ENCODE peak calls at places on chromosome 7, in nine cellular contexts. H, Y, G, K, T, P, C, O and D are unnamed samples.

GRCh38 chr7:41449694-41450093 is 253.2 kb downstream of the INHBA start:
- DNase-seq in H (no peak), K (no peak), T (no peak), G (no peak), C (no peak), O (no peak), P (no peak), Y (no peak), D (no peak)

GRCh38 chr7:73682745-73683055 is 553 bp downstream of the DNAJC30 start:
- DNase-seq in C (no peak), P (no peak), O (no peak), G (no peak), Y (peak), K (no peak), T (no peak), H (no peak), D (no peak)

GRCh38 chr7:55185941-55186609 is 167.3 kb downstream of the EGFR start:
- DNase-seq in H (peak), K (no peak), G (peak), C (no peak), Y (no peak), T (peak), O (peak), P (peak), D (no peak)

GRCh38 chr7:44921607-44922350 is 36.4 kb upstream of the PURB start:
- DNase-seq in H (peak), C (peak), T (peak), Y (peak), G (peak), P (peak), O (peak), K (peak), D (peak)

GRCh38 chr7:96187735-96188622 is 133.9 kb downstream of the SLC25A13 start:
- DNase-seq in G (no peak), C (no peak), O (no peak), K (no peak), P (no peak), H (peak), Y (no peak), T (no peak), D (no peak)

GRCh38 chr7:115293628-115294236 is 371.8 kb downstream of the MDFIC start:
- DNase-seq in O (no peak), T (peak), H (no peak), Y (no peak), K (no peak), C (no peak), G (no peak), P (no peak), D (no peak)

GRCh38 chr7:114062810-114063209 is 144.0 kb upstream of the PPP1R3A start:
- DNase-seq in G (no peak), Y (no peak), H (no peak), T (peak), K (no peak), O (no peak), P (no peak), C (no peak), D (no peak)

GRCh38 chr7:135480966-135481599 is 28.8 kb downstream of the CNOT4 start:
- DNase-seq in O (no peak), Y (no peak), P (no peak), C (no peak), H (no peak), K (no peak), G (peak), T (no peak), D (no peak)

DNA sequence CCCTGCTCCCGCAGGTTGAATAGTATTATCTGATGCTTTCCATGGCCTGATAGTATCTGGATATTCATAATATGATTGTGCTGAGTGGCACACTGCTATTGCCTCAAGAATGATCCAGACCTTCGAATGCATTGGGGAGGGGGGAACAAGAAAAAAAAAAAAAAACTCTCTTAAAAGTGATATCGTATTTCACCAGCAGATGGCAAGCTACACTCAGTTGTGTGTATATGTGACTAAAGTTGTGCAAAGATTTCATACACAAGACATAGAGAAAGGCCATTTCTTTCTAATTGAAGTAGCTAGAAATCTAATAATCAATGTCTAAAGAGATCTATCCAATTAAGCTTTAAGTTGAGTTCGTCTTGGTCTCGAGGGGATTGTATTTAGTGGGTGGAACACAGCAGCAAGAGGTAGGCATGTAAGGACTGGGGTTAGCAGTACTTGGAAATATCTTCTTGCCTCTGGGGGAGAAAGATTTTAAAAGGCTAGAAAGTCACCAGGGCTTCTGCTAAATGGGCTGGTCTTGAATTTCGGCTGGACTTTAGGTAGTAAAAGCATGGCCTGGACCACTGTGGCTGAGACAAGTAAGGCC is 15.3 kb downstream of the SFRP4 start:
- DNase-seq in P (peak), K (no peak), T (peak), G (peak), H (peak), O (no peak), C (no peak), Y (peak), D (no peak)
- TF ChIP-seq CTCF in P (peak), K (peak), T (peak), G (peak), H (peak), O (peak), C (peak), Y (peak), D (no peak)

GRCh38 chr7:26399309-26399610 is 107.6 kb downstream of the SNX10 start:
- DNase-seq in O (no peak), K (no peak), Y (peak), P (peak), H (peak), T (no peak), G (peak), C (no peak), D (no peak)
- TF ChIP-seq CTCF in O (no peak), K (no peak), Y (peak), P (peak), H (peak), T (no peak), G (peak), C (no peak), D (no peak)

GRCh38 chr7:1555046-1555812 is 776 bp downstream of the TMEM184A start:
- DNase-seq in P (peak), G (peak), Y (no peak), O (peak), K (no peak), T (peak), H (peak), C (no peak), D (no peak)
- TF ChIP-seq CTCF in P (peak), G (no peak), Y (no peak), O (peak), K (no peak), T (no peak), H (no peak), C (no peak), D (no peak)

GRCh38 chr7:131544449-131545425 is 11.7 kb downstream of the PODXL start:
- DNase-seq in O (no peak), Y (no peak), G (peak), H (peak), T (no peak), C (no peak), K (no peak), P (peak), D (no peak)
- TF ChIP-seq CTCF in O (peak), Y (no peak), G (peak), H (peak), T (no peak), C (no peak), K (peak), P (peak), D (no peak)

DNA sequence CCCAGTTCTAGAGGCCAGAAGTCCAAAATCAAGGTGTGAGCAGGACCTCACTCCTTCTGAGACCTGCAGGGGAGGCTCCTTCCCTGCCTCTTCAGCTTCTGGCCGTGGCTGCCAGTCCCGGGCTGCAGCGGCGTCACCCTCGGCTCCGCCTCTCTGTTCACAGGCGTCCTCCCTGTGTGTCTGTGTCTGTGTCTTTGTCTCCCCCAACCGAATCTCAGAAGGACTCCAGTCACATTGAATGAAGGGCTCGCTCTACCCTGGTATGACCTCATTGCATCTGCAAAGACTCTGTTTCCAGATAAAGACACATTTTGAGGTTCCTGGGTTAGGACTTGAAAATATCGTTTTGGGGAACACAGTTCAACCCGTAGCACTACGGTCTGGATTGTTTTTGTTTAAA is 33.1 kb upstream of the GALNT11 start:
- DNase-seq in K (no peak), T (peak), O (no peak), C (no peak), Y (peak), H (peak), G (peak), P (no peak), D (no peak)
- TF ChIP-seq CTCF in K (peak), T (peak), O (no peak), C (no peak), Y (peak), H (peak), G (no peak), P (no peak), D (no peak)